ENCODE peak calls at places on chromosomes 12 and 14, in five cellular contexts. N is pancreas; C is CD8-positive, alpha-beta T cell; G is OCI-LY7; L is dorsolateral prefrontal cortex. O is an unnamed sample.

GRCh38 chr14:101235042-101235871 is 326.0 kb upstream of the DIO3 start:
- DNase-seq in G (peak), N (peak), L (peak), C (no peak), O (no peak)

GRCh38 chr12:42638697-42639096 is 49.2 kb upstream of the PRICKLE1 start:
- DNase-seq in L (no peak), C (no peak), N (no peak), G (no peak), O (no peak)

GRCh38 chr14:88195676-88196075 is 127.4 kb downstream of the KCNK10 start:
- DNase-seq in L (no peak), N (no peak), G (no peak), C (no peak), O (no peak)

GRCh38 chr14:58829594-58829993 is 191.8 kb downstream of the DACT1 start:
- DNase-seq in G (no peak), L (no peak), N (no peak), C (no peak), O (no peak)

GRCh38 chr12:106049105-106049504 is 89.6 kb downstream of the NUAK1 start:
- DNase-seq in N (no peak), L (peak), G (no peak), C (no peak), O (no peak)

GRCh38 chr12:79933580-79934264 is 1.2 kb downstream of the PPP1R12A start:
- DNase-seq in G (peak), C (no peak), L (peak), N (no peak), O (no peak)

GRCh38 chr12:91109148-91109564 is 2.1 kb downstream of the LUM start:
- DNase-seq in L (no peak), C (no peak), G (peak), N (peak), O (no peak)

GRCh38 chr12:46374286-46374685 is 1.7 kb upstream of the SLC38A2 start:
- DNase-seq in L (no peak), C (no peak), G (no peak), N (no peak), O (no peak)

DNA sequence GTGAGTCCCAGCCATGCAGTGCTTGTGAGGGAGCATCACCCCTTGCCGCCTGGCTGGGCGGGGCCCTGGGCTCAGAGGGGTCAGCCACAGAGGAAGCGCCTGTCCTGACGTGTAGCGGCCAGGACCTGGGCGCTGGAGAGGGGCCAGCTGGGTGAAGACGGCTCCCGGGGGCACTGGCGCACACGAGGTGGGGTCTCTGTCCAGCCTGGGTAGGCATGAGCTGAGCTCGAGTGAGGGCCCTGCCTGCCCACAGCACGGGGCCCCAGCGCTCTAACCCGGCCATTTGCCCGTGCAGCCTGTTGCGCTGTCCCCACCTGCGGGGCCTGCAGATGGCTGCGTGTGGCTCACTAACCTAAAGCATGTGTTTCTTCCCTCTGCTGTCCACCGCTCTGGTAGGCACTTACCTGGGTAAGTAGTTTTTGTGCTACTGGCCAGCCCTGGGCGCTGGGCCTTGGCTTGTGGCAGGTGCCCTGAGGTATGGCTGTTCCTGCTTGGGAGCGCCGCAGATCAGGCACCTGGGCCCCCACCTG is 6.6 kb upstream of the CRIP2 start:
- DNase-seq in G (no peak), N (no peak), C (no peak), L (no peak), O (no peak)
- H3K27ac ChIP-seq in G (no peak), N (no peak), C (no peak), L (peak), O (no peak)

DNA sequence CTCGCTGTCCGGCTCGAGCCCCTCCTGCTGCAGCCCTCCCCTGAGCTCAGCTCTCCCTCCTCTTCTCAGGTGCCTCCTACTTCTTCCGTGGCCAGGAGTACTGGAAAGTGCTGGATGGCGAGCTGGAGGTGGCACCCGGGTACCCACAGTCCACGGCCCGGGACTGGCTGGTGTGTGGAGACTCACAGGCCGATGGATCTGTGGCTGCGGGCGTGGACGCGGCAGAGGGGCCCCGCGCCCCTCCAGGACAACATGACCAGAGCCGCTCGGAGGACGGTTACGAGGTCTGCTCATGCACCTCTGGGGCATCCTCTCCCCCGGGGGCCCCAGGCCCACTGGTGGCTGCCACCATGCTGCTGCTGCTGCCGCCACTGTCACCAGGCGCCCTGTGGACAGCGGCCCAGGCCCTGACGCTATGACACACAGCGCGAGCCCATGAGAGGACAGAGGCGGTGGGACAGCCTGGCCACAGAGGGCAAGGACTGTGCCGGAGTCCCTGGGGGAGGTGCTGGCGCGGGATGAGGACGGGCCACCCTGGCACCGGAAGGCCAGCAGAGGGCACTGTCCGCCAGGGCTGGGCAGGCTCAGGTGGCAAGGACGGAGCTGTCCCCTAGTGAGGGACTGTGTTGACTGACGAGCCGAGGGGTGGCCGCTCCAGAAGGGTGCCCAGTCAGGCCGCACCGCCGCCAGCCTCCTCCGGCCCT is 22.8 kb downstream of the MMP17 start:
- DNase-seq in G (peak), L (no peak), C (no peak), N (peak), O (no peak)
- TF ChIP-seq CTCF in G (peak), L (peak), C (no peak), N (peak), O (no peak)

GRCh38 chr14:105490572-105491365 is at the start of gene TEDC1:
- DNase-seq in C (peak), L (peak), N (peak), G (peak), O (peak)
- H3K27ac ChIP-seq in C (peak), L (peak), N (peak), G (peak), O (peak)

DNA sequence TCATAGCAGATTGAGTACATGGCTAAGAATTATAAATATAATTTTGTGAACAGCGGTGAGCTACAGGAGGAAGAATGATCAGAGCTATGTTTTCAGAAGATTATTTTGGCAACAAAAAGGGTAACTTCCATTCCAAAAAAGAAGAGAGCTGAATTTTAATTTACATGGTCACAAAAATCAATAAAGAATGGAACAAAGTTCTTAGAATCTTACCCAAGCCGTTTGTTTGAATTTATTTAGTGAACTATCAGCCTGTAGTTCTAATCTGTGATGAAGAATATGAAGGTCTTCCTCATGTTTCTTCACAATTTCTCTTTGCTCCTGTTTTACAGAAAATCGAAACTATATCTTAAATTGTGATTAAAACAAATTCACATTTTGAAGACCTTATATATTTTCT is 54.4 kb upstream of the C12orf50 start:
- DNase-seq in N (no peak), L (no peak), G (no peak), C (no peak), O (no peak)
- TF ChIP-seq CTCF in N (no peak), L (no peak), G (no peak), C (no peak), O (no peak)

GRCh38 chr12:19018302-19018980 is 111.1 kb upstream of the PLEKHA5 start:
- DNase-seq in L (no peak), G (no peak), N (no peak), C (no peak), O (no peak)
- H3K27ac ChIP-seq in L (no peak), G (no peak), N (peak), C (no peak), O (no peak)

O was measured in CD4-positive, alpha-beta T cell.